ENCODE peak calls at places on chromosomes 6 and 20, in ten cellular contexts. T is activated B cell treated with CpG ODN at 0.5 μM for 24 hours; U is effector CD4-positive, alpha-beta T cell; G is T-helper 9 cell; Z is mesendoderm; Q is T47D; E is ACHN; R is cardiac fibroblast; J is NCI-H774; X is omental fat pad. P is an unnamed sample.

GRCh38 chr20:689947-690346 is 14.3 kb upstream of the SCRT2 start:
- DNase-seq in T (no peak), U (no peak), G (no peak), Z (no peak), Q (no peak), E (no peak), R (no peak), J (no peak), X (no peak), P (no peak)

GRCh38 chr6:148548065-148548748 is 198.6 kb upstream of the UST start:
- DNase-seq in T (no peak), U (no peak), G (no peak), Z (no peak), Q (no peak), E (no peak), R (peak), J (no peak), X (no peak), P (no peak)

GRCh38 chr6:166494757-166495486 is 91.6 kb downstream of the RAMACL start:
- DNase-seq in T (no peak), U (no peak), G (no peak), Z (peak), Q (no peak), E (no peak), R (no peak), J (no peak), X (no peak), P (no peak)

GRCh38 chr20:36792422-36792821 is 18.9 kb upstream of the DSN1 start:
- DNase-seq in T (no peak), U (no peak), G (no peak), Z (peak), Q (peak), E (peak), R (peak), J (no peak), X (no peak), P (no peak)

GRCh38 chr6:54074109-54074508 is 37.1 kb upstream of the MLIP start:
- DNase-seq in T (no peak), U (no peak), G (no peak), Z (peak), Q (no peak), E (no peak), R (no peak), J (no peak), X (no peak), P (no peak)

GRCh38 chr20:63577317-63577894 is 3.4 kb upstream of the HELZ2 start:
- DNase-seq in T (no peak), U (no peak), G (no peak), Z (no peak), Q (no peak), E (no peak), R (no peak), J (peak), X (no peak), P (no peak)

GRCh38 chr20:46582648-46583047 is 32.2 kb upstream of the OCSTAMP start:
- DNase-seq in T (no peak), U (no peak), G (no peak), Z (peak), Q (peak), E (no peak), R (no peak), J (no peak), X (no peak), P (no peak)

GRCh38 chr6:128438311-128438916 is 82.0 kb downstream of the PTPRK start:
- DNase-seq in T (no peak), U (no peak), G (no peak), Z (no peak), Q (no peak), E (no peak), R (peak), J (no peak), X (no peak), P (no peak)

GRCh38 chr6:167779123-167779992 is 47.4 kb upstream of the AFDN start:
- DNase-seq in T (no peak), U (no peak), G (no peak), Z (no peak), Q (no peak), E (no peak), R (no peak), J (no peak), X (no peak), P (no peak)

GRCh38 chr20:3276400-3277015 is 37.5 kb upstream of the SLC4A11 start:
- DNase-seq in T (no peak), U (no peak), G (no peak), Z (peak), Q (peak), E (peak), R (peak), J (peak), X (no peak), P (no peak)

GRCh38 chr6:28944412-28945006 is 20.7 kb upstream of the TRIM27 start:
- DNase-seq in T (peak), U (peak), G (peak), Z (peak), Q (peak), E (peak), R (peak), J (peak), X (no peak), P (peak)

GRCh38 chr20:62129731-62130531 is 7.7 kb downstream of the LSM14B start:
- DNase-seq in T (no peak), U (no peak), G (no peak), Z (no peak), Q (no peak), E (no peak), R (no peak), J (no peak), X (no peak), P (no peak)

GRCh38 chr6:54194067-54194466 is 82.8 kb downstream of the MLIP start:
- DNase-seq in T (no peak), U (no peak), G (no peak), Z (peak), Q (no peak), E (no peak), R (peak), J (no peak), X (no peak), P (no peak)

GRCh38 chr20:47004179-47004578 is 109.5 kb downstream of the EYA2 start:
- DNase-seq in T (no peak), U (no peak), G (no peak), Z (no peak), Q (no peak), E (no peak), R (no peak), J (no peak), X (no peak), P (no peak)

GRCh38 chr6:113539202-113539601 is 317.9 kb upstream of the MARCKS start:
- DNase-seq in T (no peak), U (no peak), G (no peak), Z (peak), Q (no peak), E (no peak), R (no peak), J (no peak), X (no peak), P (no peak)

GRCh38 chr20:53409177-53409576 is 184.5 kb downstream of the ZNF217 start:
- DNase-seq in T (no peak), U (no peak), G (no peak), Z (no peak), Q (no peak), E (no peak), R (no peak), J (no peak), X (no peak), P (no peak)

GRCh38 chr20:46709459-46710148 is at the start of gene SLC2A10:
- DNase-seq in T (no peak), U (no peak), G (no peak), Z (peak), Q (peak), E (peak), R (peak), J (no peak), X (peak), P (no peak)

GRCh38 chr6:125354649-125355048 is 52.9 kb upstream of the HDDC2 start:
- DNase-seq in T (no peak), U (no peak), G (no peak), Z (no peak), Q (no peak), E (no peak), R (no peak), J (no peak), X (no peak), P (no peak)

GRCh38 chr6:24385536-24386269 is 17.0 kb upstream of the MRS2 start:
- DNase-seq in T (no peak), U (no peak), G (no peak), Z (no peak), Q (peak), E (no peak), R (no peak), J (no peak), X (no peak), P (no peak)